ENCODE peak calls at places on chromosomes 16 and 17, in nine cellular contexts. X is MM.1S, B is Peyer's patch, Y is RWPE2, N is HCT116, S is heart left ventricle, M is fibroblast of lung, A is foreskin fibroblast, H is psoas muscle. V is an unnamed sample.

GRCh38 chr17:82859431-82860403 is 19.9 kb upstream of the ZNF750 start:
- DNase-seq in H (peak; percentile 68), X (no peak), Y (peak; percentile 31), A (peak; percentile 31), S (no peak), M (no peak), N (peak; percentile 91), B (peak; percentile 53), V (peak; percentile 89)

GRCh38 chr17:16466407-16466806 is 25.6 kb downstream of the LRRC75A start:
- DNase-seq in H (no peak), Y (no peak), X (no peak), A (no peak), M (no peak), S (no peak), B (no peak), N (no peak), V (no peak)

GRCh38 chr16:53209489-53209888 is 154.7 kb downstream of the CHD9 start:
- DNase-seq in X (no peak), N (no peak), H (no peak), Y (no peak), A (no peak), M (no peak), B (no peak), S (no peak), V (no peak)

GRCh38 chr16:64356267-64356666 is 765.6 kb downstream of the CDH11 start:
- DNase-seq in X (no peak), Y (no peak), A (peak; percentile 80), H (no peak), B (no peak), S (no peak), M (peak; percentile 87), N (no peak), V (no peak)

GRCh38 chr16:74563828-74564263 is 43.1 kb downstream of the GLG1 start:
- DNase-seq in S (no peak), H (peak; percentile 64), B (no peak), M (peak; percentile 32), X (no peak), N (peak; percentile 59), A (peak; percentile 45), Y (no peak), V (no peak)

GRCh38 chr16:51404386-51404785 is 253.3 kb upstream of the SALL1 start:
- DNase-seq in Y (no peak), N (no peak), X (no peak), A (peak; percentile 50), S (no peak), M (peak; percentile 5), B (no peak), H (no peak), V (no peak)

GRCh38 chr17:43423777-43424455 is 25.1 kb downstream of the ARL4D start:
- DNase-seq in N (no peak), A (no peak), Y (no peak), B (no peak), X (no peak), H (no peak), S (no peak), M (no peak), V (no peak)

GRCh38 chr16:4200000-4200780 is 41.7 kb downstream of the SRL start:
- DNase-seq in N (peak; percentile 31), B (peak; percentile 37), S (peak; percentile 57), A (peak; percentile 38), Y (no peak), M (peak; percentile 64), H (peak; percentile 76), X (peak; percentile 47), V (peak; percentile 17)

GRCh38 chr17:6376901-6377300 is 58.0 kb downstream of the AIPL1 start:
- DNase-seq in Y (no peak), M (no peak), B (no peak), N (no peak), S (no peak), H (no peak), A (no peak), X (no peak), V (no peak)

GRCh38 chr17:10266477-10266876 is 68.1 kb upstream of the GAS7 start:
- DNase-seq in Y (no peak), M (no peak), S (no peak), A (no peak), X (no peak), N (no peak), B (no peak), H (no peak), V (no peak)

GRCh38 chr17:42276609-42277341 is 584 bp upstream of the STAT5B start:
- DNase-seq in M (peak; percentile 85), S (peak; percentile 76), N (no peak), X (no peak), B (peak; percentile 38), H (peak; percentile 85), Y (no peak), A (peak; percentile 76), V (no peak)

DNA sequence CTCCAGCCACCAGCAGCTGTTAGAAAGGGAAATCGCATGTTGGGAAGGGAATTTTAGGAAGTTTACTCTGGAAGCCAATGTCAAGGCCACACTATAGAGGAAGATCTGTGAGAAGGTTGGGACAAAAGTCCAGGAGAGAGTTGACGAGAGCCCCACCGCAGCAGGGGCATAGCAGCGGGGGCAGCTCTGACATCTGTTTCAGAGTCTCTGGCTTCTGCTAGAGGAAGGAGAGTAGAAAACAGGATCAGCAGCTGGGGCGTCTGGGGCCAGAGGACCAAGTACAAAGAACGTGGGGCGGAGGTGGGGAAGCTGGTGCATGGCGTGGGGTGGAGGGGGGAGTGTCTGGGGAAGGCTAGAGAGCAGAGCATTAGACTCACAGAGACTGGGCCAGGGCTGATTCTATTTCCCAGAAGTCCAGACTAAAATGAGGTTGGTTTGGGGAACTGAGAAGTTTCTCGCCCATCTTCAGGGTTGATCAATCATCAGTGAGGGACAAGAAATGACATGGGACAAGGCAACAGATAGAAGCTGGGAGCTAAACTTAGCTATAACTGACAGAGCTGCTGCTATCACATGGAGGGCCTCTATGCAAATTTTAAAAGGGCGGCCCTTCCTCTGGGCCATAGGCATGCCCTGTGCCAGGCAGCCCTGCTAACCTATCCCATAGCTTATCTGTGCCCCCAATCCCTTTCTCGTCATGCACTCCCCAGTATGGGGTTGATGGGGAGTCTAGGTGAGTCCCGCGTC is 1.2 kb downstream of the RABEP2 start:
- DNase-seq in X (peak; percentile 79), Y (no peak), S (no peak), B (peak; percentile 79), H (no peak), M (no peak), N (no peak), A (no peak), V (no peak)
- H3K4me3 ChIP-seq in X (peak overlapping the region; percentile 87), Y (peak overlapping the region; percentile 57), S (peak overlapping the region; percentile 79), B (peak overlapping the region; percentile 81), H (peak overlapping the region; percentile 84), M (no peak overlapping the region), N (peak overlapping the region; percentile 77), A (peak overlapping the region; percentile 84), V (no peak overlapping the region)

GRCh38 chr17:61461586-61461966 is 9.4 kb downstream of the TBX4 start:
- DNase-seq in M (no peak), X (no peak), S (no peak), A (no peak), H (no peak), B (no peak), Y (no peak), N (no peak), V (no peak)
- H3K4me3 ChIP-seq in M (peak overlapping the region; percentile 21), X (no peak overlapping the region), S (no peak overlapping the region), A (no peak overlapping the region), H (peak overlapping the region; percentile 31), B (peak overlapping the region; percentile 6), Y (no peak overlapping the region), N (no peak overlapping the region), V (peak overlapping the region; percentile 33)

GRCh38 chr16:2858245-2859025 is 465 bp upstream of the PRSS22 start:
- DNase-seq in A (no peak), X (no peak), H (peak; percentile 37), Y (peak; percentile 82), N (peak; percentile 85), B (no peak), S (no peak), M (no peak), V (no peak)

GRCh38 chr16:2856686-2857450 is 1.1 kb downstream of the PRSS22 start:
- DNase-seq in M (no peak), B (no peak), N (no peak), H (peak; percentile 28), Y (no peak), S (no peak), A (no peak), X (no peak), V (no peak)

GRCh38 chr16:2857451-2858244 is at the start of gene PRSS22:
- DNase-seq in X (no peak), A (no peak), S (no peak), N (no peak), H (peak; percentile 44), B (no peak), Y (peak; percentile 74), M (no peak), V (no peak)

GRCh38 chr16:2860826-2861567 is 3.0 kb upstream of the PRSS22 start:
- DNase-seq in A (no peak), N (no peak), M (no peak), S (no peak), B (no peak), Y (no peak), H (peak; percentile 45), X (no peak), V (no peak)

DNA sequence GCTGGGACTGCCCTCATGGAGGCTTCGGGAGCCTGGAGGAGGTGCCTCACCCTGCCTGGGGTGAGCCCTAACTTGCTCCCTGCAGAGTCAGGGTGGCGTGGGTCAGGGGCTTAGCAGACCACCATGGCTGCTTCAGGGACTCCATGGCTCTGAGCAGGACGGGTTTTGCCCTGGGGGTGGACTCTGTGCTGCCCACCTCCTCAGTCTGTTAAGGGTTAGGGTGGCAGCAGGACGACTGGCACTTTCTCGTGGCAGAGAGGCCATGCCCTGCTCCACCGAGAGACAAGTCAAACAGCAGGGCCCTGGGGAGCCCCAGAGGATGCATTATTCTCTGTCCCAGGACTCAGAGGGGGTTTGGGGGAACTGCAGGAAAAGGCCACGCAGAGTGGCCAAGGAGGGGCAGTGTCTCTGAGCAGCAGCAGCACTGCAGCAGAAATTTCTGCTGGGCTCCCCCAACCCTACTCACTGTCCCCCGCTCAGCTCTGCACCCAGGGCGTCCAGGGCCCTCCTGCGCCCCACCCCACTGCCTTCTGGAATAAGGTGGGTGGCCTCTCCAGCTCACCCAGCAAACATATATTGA is 1.8 kb upstream of the PRSS22 start:
- DNase-seq in A (no peak), M (no peak), X (no peak), S (no peak), H (peak; percentile 22), N (no peak), B (no peak), Y (no peak), V (no peak)
- H3K4me3 ChIP-seq in A (no peak overlapping the region), M (no peak overlapping the region), X (no peak overlapping the region), S (no peak overlapping the region), H (no peak overlapping the region), N (no peak overlapping the region), B (no peak overlapping the region), Y (no peak overlapping the region), V (no peak overlapping the region)

DNA sequence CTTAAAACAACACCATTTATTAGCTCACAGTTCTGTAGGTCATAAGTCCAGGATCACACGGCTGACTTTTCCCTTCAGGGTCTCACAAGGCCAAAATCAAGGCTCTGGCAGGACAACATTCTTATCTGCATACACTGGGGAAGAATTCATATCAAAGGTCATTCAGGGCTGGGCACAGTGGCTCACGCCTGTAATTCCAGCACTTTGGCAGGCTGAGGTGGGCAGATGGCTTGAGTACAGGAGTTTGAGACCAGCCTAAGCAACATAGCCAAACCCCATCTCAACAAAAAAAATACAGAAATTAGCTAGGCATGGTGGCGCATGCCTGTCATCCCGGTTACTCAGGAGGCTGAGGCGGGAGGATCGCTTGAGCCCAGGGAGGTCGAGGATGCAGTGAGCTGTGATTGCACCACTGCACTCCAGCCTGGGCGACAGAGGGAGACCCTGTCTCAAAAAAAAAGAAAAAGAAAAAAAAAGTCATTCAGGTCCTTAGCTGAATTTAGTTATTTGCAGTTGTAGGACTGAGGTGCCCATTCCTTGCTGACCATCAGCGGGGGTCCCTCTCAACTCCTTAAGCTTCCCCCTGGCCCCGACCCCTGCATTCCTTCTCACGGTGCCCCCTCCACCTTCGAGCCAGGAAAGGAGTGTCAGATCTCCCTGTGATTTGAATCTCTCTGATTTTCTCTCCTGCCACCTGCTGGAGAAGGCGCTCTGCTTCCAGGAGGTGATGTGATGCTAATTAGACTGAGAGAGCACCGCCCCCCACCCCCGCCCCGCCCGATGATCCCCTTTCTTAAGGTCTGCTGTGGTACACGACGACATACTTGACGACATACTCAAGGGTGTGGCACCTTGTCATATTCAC is 91.8 kb upstream of the CLEC18A start:
- DNase-seq in Y (no peak), S (peak; percentile 53), A (no peak), N (peak; percentile 33), M (no peak), X (no peak), H (no peak), B (no peak), V (peak; percentile 31)
- H3K4me3 ChIP-seq in Y (no peak overlapping the region), S (no peak overlapping the region), A (no peak overlapping the region), N (no peak overlapping the region), M (no peak overlapping the region), X (no peak overlapping the region), H (no peak overlapping the region), B (no peak overlapping the region), V (no peak overlapping the region)

V was measured in Jurkat, Clone E6-1.